ENCODE peak calls at places on chromosomes 6 and 20, in six cellular contexts. One of them, this sample, is unnamed.

GRCh38 chr6:77339926-77340325 is 123.4 kb downstream of the HTR1B start:
- DNase-seq in hepatocyte: no peak
- DNase-seq in K562: no peak
- DNase-seq in CD4-positive, CD25-positive, alpha-beta regulatory T cell: no peak
- DNase-seq in cardiac fibroblast: no peak
- DNase-seq in adipocyte: no peak
- DNase-seq in this sample: no peak

GRCh38 chr6:33297956-33298772 is 578 bp downstream of the RGL2 start:
- DNase-seq in hepatocyte: peak
- DNase-seq in K562: peak
- DNase-seq in CD4-positive, CD25-positive, alpha-beta regulatory T cell: peak
- DNase-seq in cardiac fibroblast: peak
- DNase-seq in adipocyte: peak
- DNase-seq in this sample: no peak

GRCh38 chr20:23298926-23299672 is 51.5 kb upstream of the NXT1 start:
- DNase-seq in hepatocyte: no peak
- DNase-seq in K562: no peak
- DNase-seq in CD4-positive, CD25-positive, alpha-beta regulatory T cell: no peak
- DNase-seq in cardiac fibroblast: peak
- DNase-seq in adipocyte: peak
- DNase-seq in this sample: peak

GRCh38 chr6:148768646-148769270 is 21.9 kb downstream of the UST start:
- DNase-seq in hepatocyte: no peak
- DNase-seq in K562: no peak
- DNase-seq in CD4-positive, CD25-positive, alpha-beta regulatory T cell: no peak
- DNase-seq in cardiac fibroblast: no peak
- DNase-seq in adipocyte: no peak
- DNase-seq in this sample: no peak

GRCh38 chr6:117270121-117270959 is 5.0 kb downstream of the VGLL2 start:
- DNase-seq in hepatocyte: peak
- DNase-seq in K562: no peak
- DNase-seq in CD4-positive, CD25-positive, alpha-beta regulatory T cell: no peak
- DNase-seq in cardiac fibroblast: peak
- DNase-seq in adipocyte: peak
- DNase-seq in this sample: no peak

GRCh38 chr6:133587841-133588240 is 301.1 kb upstream of the TCF21 start:
- DNase-seq in hepatocyte: no peak
- DNase-seq in K562: no peak
- DNase-seq in CD4-positive, CD25-positive, alpha-beta regulatory T cell: no peak
- DNase-seq in cardiac fibroblast: peak
- DNase-seq in adipocyte: peak
- DNase-seq in this sample: peak

GRCh38 chr6:12353731-12354130 is 63.6 kb downstream of the EDN1 start:
- DNase-seq in hepatocyte: no peak
- DNase-seq in K562: no peak
- DNase-seq in CD4-positive, CD25-positive, alpha-beta regulatory T cell: no peak
- DNase-seq in cardiac fibroblast: peak
- DNase-seq in adipocyte: peak
- DNase-seq in this sample: no peak

GRCh38 chr20:37992802-37993538 is 40.3 kb downstream of the TTI1 start:
- DNase-seq in hepatocyte: peak
- DNase-seq in K562: peak
- DNase-seq in CD4-positive, CD25-positive, alpha-beta regulatory T cell: no peak
- DNase-seq in cardiac fibroblast: peak
- DNase-seq in adipocyte: peak
- DNase-seq in this sample: peak

GRCh38 chr20:53946106-53946505 is 124.3 kb downstream of the BCAS1 start:
- DNase-seq in hepatocyte: no peak
- DNase-seq in K562: no peak
- DNase-seq in CD4-positive, CD25-positive, alpha-beta regulatory T cell: no peak
- DNase-seq in cardiac fibroblast: no peak
- DNase-seq in adipocyte: no peak
- DNase-seq in this sample: no peak

GRCh38 chr20:289693-290080 is 863 bp downstream of the C20orf96 start:
- DNase-seq in hepatocyte: no peak
- DNase-seq in K562: no peak
- DNase-seq in CD4-positive, CD25-positive, alpha-beta regulatory T cell: no peak
- DNase-seq in cardiac fibroblast: no peak
- DNase-seq in adipocyte: no peak
- DNase-seq in this sample: no peak

GRCh38 chr6:67000121-67000520 is 1293.1 kb upstream of the EYS start:
- DNase-seq in hepatocyte: no peak
- DNase-seq in K562: no peak
- DNase-seq in CD4-positive, CD25-positive, alpha-beta regulatory T cell: no peak
- DNase-seq in cardiac fibroblast: no peak
- DNase-seq in adipocyte: no peak
- DNase-seq in this sample: no peak

GRCh38 chr6:125300992-125301434 is 754 bp downstream of the HDDC2 start:
- DNase-seq in hepatocyte: peak
- DNase-seq in K562: peak
- DNase-seq in CD4-positive, CD25-positive, alpha-beta regulatory T cell: no peak
- DNase-seq in cardiac fibroblast: peak
- DNase-seq in adipocyte: peak
- DNase-seq in this sample: no peak

GRCh38 chr20:9815662-9816061 is 23.2 kb downstream of the PAK5 start:
- DNase-seq in hepatocyte: no peak
- DNase-seq in K562: no peak
- DNase-seq in CD4-positive, CD25-positive, alpha-beta regulatory T cell: no peak
- DNase-seq in cardiac fibroblast: no peak
- DNase-seq in adipocyte: no peak
- DNase-seq in this sample: no peak

GRCh38 chr6:163533443-163533842 is 118.9 kb downstream of the QKI start:
- DNase-seq in hepatocyte: peak
- DNase-seq in K562: no peak
- DNase-seq in CD4-positive, CD25-positive, alpha-beta regulatory T cell: no peak
- DNase-seq in cardiac fibroblast: peak
- DNase-seq in adipocyte: peak
- DNase-seq in this sample: peak

GRCh38 chr6:137692806-137693205 is 174.3 kb upstream of the TNFAIP3 start:
- DNase-seq in hepatocyte: no peak
- DNase-seq in K562: no peak
- DNase-seq in CD4-positive, CD25-positive, alpha-beta regulatory T cell: no peak
- DNase-seq in cardiac fibroblast: peak
- DNase-seq in adipocyte: no peak
- DNase-seq in this sample: no peak

GRCh38 chr6:158374020-158374419 is 61.8 kb downstream of the TULP4 start:
- DNase-seq in hepatocyte: no peak
- DNase-seq in K562: no peak
- DNase-seq in CD4-positive, CD25-positive, alpha-beta regulatory T cell: no peak
- DNase-seq in cardiac fibroblast: peak
- DNase-seq in adipocyte: peak
- DNase-seq in this sample: no peak

GRCh38 chr6:105600342-105601293 is 197.7 kb upstream of the PREP start:
- DNase-seq in hepatocyte: no peak
- DNase-seq in K562: no peak
- DNase-seq in CD4-positive, CD25-positive, alpha-beta regulatory T cell: no peak
- DNase-seq in cardiac fibroblast: peak
- DNase-seq in adipocyte: peak
- DNase-seq in this sample: peak

GRCh38 chr20:63439866-63440265 is 32.6 kb downstream of the KCNQ2 start:
- DNase-seq in hepatocyte: no peak
- DNase-seq in K562: no peak
- DNase-seq in CD4-positive, CD25-positive, alpha-beta regulatory T cell: no peak
- DNase-seq in cardiac fibroblast: no peak
- DNase-seq in adipocyte: no peak
- DNase-seq in this sample: no peak

GRCh38 chr20:55004044-55004443 is 528.7 kb downstream of the DOK5 start:
- DNase-seq in hepatocyte: peak
- DNase-seq in K562: no peak
- DNase-seq in CD4-positive, CD25-positive, alpha-beta regulatory T cell: no peak
- DNase-seq in cardiac fibroblast: no peak
- DNase-seq in adipocyte: no peak
- DNase-seq in this sample: no peak

GRCh38 chr6:146914563-146915483 is 289.4 kb upstream of the STXBP5 start:
- DNase-seq in hepatocyte: peak
- DNase-seq in K562: peak
- DNase-seq in CD4-positive, CD25-positive, alpha-beta regulatory T cell: no peak
- DNase-seq in cardiac fibroblast: peak
- DNase-seq in adipocyte: peak
- DNase-seq in this sample: peak

GRCh38 chr6:73515204-73516101 is 5.4 kb downstream of the EEF1A1 start:
- DNase-seq in hepatocyte: peak
- DNase-seq in K562: peak
- DNase-seq in CD4-positive, CD25-positive, alpha-beta regulatory T cell: peak
- DNase-seq in cardiac fibroblast: peak
- DNase-seq in adipocyte: peak
- DNase-seq in this sample: peak

GRCh38 chr6:73519943-73520687 is 717 bp downstream of the EEF1A1 start:
- DNase-seq in hepatocyte: peak
- DNase-seq in K562: peak
- DNase-seq in CD4-positive, CD25-positive, alpha-beta regulatory T cell: peak
- DNase-seq in cardiac fibroblast: peak
- DNase-seq in adipocyte: peak
- DNase-seq in this sample: no peak

GRCh38 chr6:73513496-73513854 is 7.4 kb downstream of the EEF1A1 start:
- DNase-seq in hepatocyte: no peak
- DNase-seq in K562: no peak
- DNase-seq in CD4-positive, CD25-positive, alpha-beta regulatory T cell: no peak
- DNase-seq in cardiac fibroblast: peak
- DNase-seq in adipocyte: no peak
- DNase-seq in this sample: no peak

GRCh38 chr6:73514746-73515110 is 6.1 kb downstream of the EEF1A1 start:
- DNase-seq in hepatocyte: no peak
- DNase-seq in K562: no peak
- DNase-seq in CD4-positive, CD25-positive, alpha-beta regulatory T cell: no peak
- DNase-seq in cardiac fibroblast: no peak
- DNase-seq in adipocyte: no peak
- DNase-seq in this sample: no peak

DNA sequence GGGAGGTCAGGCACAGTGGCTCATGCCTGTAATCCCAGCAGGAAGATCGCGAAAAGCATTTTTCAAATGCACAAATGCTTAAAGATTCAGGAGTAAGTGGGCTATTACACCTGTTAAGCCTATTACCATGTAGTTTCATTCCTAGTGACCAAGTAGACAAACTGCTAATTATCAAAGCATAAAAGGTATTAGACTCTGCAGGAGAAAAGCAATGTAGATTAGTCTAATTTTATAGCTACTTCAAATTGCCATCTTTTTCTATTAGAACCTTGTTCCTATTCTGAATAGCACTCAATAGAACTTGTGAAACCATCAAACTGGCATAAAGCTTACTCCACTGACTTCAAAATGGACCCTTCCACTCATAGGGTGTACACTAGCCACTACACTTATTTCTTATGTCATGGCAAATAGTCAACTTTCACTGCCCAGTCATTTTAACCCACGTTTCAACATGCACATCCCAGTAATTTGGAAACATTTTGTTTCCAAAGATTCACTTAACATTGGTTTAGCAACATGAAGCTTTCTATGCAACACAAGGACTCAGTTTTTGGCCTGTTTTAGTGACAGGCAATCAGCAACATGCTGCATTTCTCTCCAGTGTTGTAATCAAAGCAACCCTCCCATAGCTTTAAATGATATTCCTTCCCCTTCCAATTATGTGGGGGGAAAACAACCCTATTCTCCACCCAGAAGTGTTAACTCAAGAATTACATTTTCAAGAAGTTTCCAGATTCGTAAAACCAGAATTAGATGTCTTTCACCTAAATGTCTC is 3.9 kb downstream of the EEF1A1 start:
- DNase-seq in hepatocyte: no peak
- DNase-seq in K562: no peak
- DNase-seq in CD4-positive, CD25-positive, alpha-beta regulatory T cell: no peak
- DNase-seq in cardiac fibroblast: peak
- DNase-seq in adipocyte: peak
- DNase-seq in this sample: no peak
- H3K4me3 ChIP-seq in hepatocyte: no peak
- H3K4me3 ChIP-seq in K562: peak
- H3K4me3 ChIP-seq in CD4-positive, CD25-positive, alpha-beta regulatory T cell: peak
- H3K4me3 ChIP-seq in cardiac fibroblast: peak
- H3K4me3 ChIP-seq in adipocyte: peak
- H3K4me3 ChIP-seq in this sample: peak

DNA sequence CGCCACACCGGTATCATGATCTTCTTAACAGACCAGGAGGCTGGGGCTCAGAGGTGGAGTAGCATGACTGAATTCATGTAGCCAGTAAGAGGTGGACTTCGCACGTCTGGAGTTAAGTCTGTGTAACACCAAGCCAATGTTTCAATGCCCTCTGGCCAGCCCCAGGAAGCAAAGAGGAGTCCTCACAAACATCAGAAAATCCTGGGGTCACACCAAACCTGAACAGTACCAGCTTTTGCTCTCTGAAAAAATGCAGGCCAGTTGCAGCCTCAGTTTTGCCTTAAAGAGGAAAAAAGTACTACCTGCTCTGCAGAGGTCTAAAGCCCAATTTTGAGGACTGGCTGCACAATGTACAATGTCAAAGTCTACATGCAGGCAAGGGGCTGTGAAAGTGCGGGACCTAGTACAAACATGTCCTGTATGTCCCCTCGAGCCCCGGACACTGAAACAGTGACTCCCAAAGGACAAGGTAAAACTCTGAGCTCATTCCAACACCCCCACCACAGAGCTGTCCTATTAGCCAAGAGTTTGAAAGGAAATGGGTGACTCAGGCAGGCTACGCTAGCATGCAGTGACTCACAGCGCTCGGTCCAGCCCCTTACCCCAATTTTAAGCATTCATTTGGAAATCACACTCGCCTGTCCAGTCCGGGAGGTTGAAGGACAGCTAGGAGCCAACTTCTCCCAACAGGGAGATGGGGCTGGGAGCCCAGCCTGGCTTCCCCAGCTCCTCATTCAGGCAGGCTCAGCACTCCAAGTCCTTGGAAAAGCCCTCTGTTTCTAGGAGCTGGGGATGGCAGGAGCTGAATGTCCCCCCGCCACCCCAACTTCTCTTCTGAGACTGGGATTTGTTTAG is 4.1 kb downstream of the SDC4 start:
- DNase-seq in hepatocyte: peak
- DNase-seq in K562: peak
- DNase-seq in CD4-positive, CD25-positive, alpha-beta regulatory T cell: no peak
- DNase-seq in cardiac fibroblast: peak
- DNase-seq in adipocyte: peak
- DNase-seq in this sample: peak
- H3K4me3 ChIP-seq in hepatocyte: peak
- H3K4me3 ChIP-seq in K562: no peak
- H3K4me3 ChIP-seq in CD4-positive, CD25-positive, alpha-beta regulatory T cell: no peak
- H3K4me3 ChIP-seq in cardiac fibroblast: peak
- H3K4me3 ChIP-seq in adipocyte: peak
- H3K4me3 ChIP-seq in this sample: peak

DNA sequence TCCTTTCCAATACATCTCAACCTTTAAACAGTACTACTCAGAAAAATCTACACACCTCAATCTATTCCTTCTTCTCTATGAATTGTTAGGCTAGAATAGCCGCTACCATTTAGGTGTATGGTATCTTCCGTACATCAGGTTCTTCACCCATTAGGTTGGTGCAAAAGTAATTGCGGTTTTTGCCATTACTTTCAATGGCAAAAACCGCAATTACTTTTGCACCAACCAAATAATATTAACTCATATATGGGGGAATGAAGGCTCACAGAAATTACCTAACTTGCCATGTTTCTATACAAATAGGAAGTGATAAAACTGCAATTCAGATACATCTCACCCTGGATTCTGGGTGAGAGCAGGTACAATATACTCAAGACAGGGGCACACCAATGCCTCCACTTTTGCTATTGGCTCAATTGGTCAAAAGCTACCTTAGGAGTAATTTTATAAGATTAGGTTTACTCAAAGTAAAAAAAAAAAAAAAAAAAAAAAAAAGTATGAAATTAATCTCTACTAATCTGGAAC is 37.7 kb upstream of the ARHGAP18 start:
- DNase-seq in hepatocyte: no peak
- DNase-seq in K562: no peak
- DNase-seq in CD4-positive, CD25-positive, alpha-beta regulatory T cell: no peak
- DNase-seq in cardiac fibroblast: no peak
- DNase-seq in adipocyte: no peak
- DNase-seq in this sample: no peak
- H3K4me3 ChIP-seq in hepatocyte: no peak
- H3K4me3 ChIP-seq in K562: no peak
- H3K4me3 ChIP-seq in CD4-positive, CD25-positive, alpha-beta regulatory T cell: peak
- H3K4me3 ChIP-seq in cardiac fibroblast: no peak
- H3K4me3 ChIP-seq in adipocyte: no peak
- H3K4me3 ChIP-seq in this sample: no peak

GRCh38 chr6:42787018-42787611 is 5.3 kb downstream of the BICRAL start:
- DNase-seq in hepatocyte: no peak
- DNase-seq in K562: no peak
- DNase-seq in CD4-positive, CD25-positive, alpha-beta regulatory T cell: no peak
- DNase-seq in cardiac fibroblast: no peak
- DNase-seq in adipocyte: no peak
- DNase-seq in this sample: no peak
- H3K4me3 ChIP-seq in hepatocyte: no peak
- H3K4me3 ChIP-seq in K562: no peak
- H3K4me3 ChIP-seq in CD4-positive, CD25-positive, alpha-beta regulatory T cell: peak
- H3K4me3 ChIP-seq in cardiac fibroblast: no peak
- H3K4me3 ChIP-seq in adipocyte: no peak
- H3K4me3 ChIP-seq in this sample: no peak

This sample was measured in skeletal muscle cell.